ENCODE peak calls at places on chromosome 19, in eight cellular contexts. E, P, Z, W, F, A, U and R are unnamed samples.
A peak's percentile ranks its signal among the peaks of the same experiment; 100 is the strongest.

GRCh38 chr19:33447336-33448158 is 74.0 kb downstream of the CEBPG start:
- DNase-seq in E (peak; percentile 46), Z (no peak), U (no peak), F (peak; percentile 48), W (no peak), A (no peak), P (no peak), R (no peak)

GRCh38 chr19:33032218-33032781 is 32.4 kb downstream of the RHPN2 start:
- DNase-seq in W (peak; percentile 78), A (no peak), F (no peak), P (no peak), U (peak; percentile 72), E (no peak), Z (no peak), R (no peak)

GRCh38 chr19:42409477-42409876 is 17.7 kb downstream of the LIPE start:
- DNase-seq in P (no peak), A (no peak), F (peak; percentile 80), E (no peak), U (no peak), W (no peak), Z (no peak), R (no peak)

GRCh38 chr19:42098781-42099180 is 22.8 kb downstream of the ZNF574 start:
- DNase-seq in E (no peak), A (no peak), Z (no peak), W (no peak), U (no peak), P (no peak), F (no peak), R (no peak)

GRCh38 chr19:18788782-18789421 is 2.2 kb downstream of the COMP start:
- DNase-seq in F (no peak), P (no peak), U (no peak), A (no peak), W (peak; percentile 71), Z (no peak), E (peak; percentile 74), R (no peak)

GRCh38 chr19:7505288-7505681 is 10.6 kb upstream of the ZNF358 start:
- DNase-seq in U (peak; percentile 37), P (no peak), E (no peak), A (no peak), F (peak; percentile 48), Z (no peak), W (no peak), R (no peak)

GRCh38 chr19:41871573-41872383 is 5.3 kb upstream of the CD79A start:
- DNase-seq in E (no peak), W (peak; percentile 74), Z (no peak), A (no peak), F (no peak), U (peak; percentile 55), P (peak; percentile 93), R (no peak)

GRCh38 chr19:40862785-40863184 is 12.5 kb upstream of the CYP2A6 start:
- DNase-seq in A (no peak), W (no peak), E (no peak), P (no peak), U (no peak), F (no peak), Z (no peak), R (no peak)

GRCh38 chr19:30345686-30346085 is 26.5 kb upstream of the ZNF536 start:
- DNase-seq in F (no peak), E (no peak), Z (no peak), P (no peak), W (no peak), U (no peak), A (no peak), R (no peak)

GRCh38 chr19:29376855-29377354 is 148.9 kb upstream of the VSTM2B start:
- DNase-seq in F (no peak), U (no peak), P (no peak), Z (no peak), W (peak; percentile 17), A (no peak), E (no peak), R (no peak)

GRCh38 chr19:41327499-41328156 is 17.7 kb downstream of the CCDC97 start:
- DNase-seq in F (peak; percentile 91), P (peak; percentile 84), E (peak; percentile 86), W (peak; percentile 76), Z (no peak), A (peak; percentile 49), U (peak; percentile 76), R (peak; percentile 70)

GRCh38 chr19:17079710-17080440 is 4.3 kb downstream of the MYO9B start:
- DNase-seq in Z (peak; percentile 63), F (peak; percentile 64), U (peak; percentile 59), P (peak; percentile 97), A (peak; percentile 99), E (peak; percentile 91), W (no peak), R (peak; percentile 78)

GRCh38 chr19:1862424-1863307 is 713 bp downstream of the KLF16 start:
- DNase-seq in E (peak; percentile 81), A (no peak), U (peak; percentile 71), Z (no peak), P (peak; percentile 60), W (peak; percentile 83), F (peak; percentile 74), R (no peak)

GRCh38 chr19:17401628-17402027 is 3.8 kb downstream of the BST2 start:
- DNase-seq in E (no peak), Z (no peak), A (no peak), U (no peak), F (no peak), P (no peak), W (no peak), R (no peak)

GRCh38 chr19:52871466-52871865 is 14.0 kb upstream of the ZNF468 start:
- DNase-seq in F (no peak), A (no peak), Z (no peak), E (no peak), W (no peak), P (no peak), U (no peak), R (no peak)

GRCh38 chr19:5850743-5851293 is 431 bp downstream of the FUT3 start:
- DNase-seq in W (no peak), P (no peak), F (no peak), Z (no peak), A (peak; percentile 53), U (peak; percentile 70), E (no peak), R (peak; percentile 23)

GRCh38 chr19:11674067-11674492 is 64.7 kb downstream of the ZNF823 start:
- DNase-seq in U (no peak), F (no peak), E (no peak), A (no peak), P (no peak), W (no peak), Z (no peak), R (no peak)

GRCh38 chr19:18717601-18718000 is 34.1 kb downstream of the CRTC1 start:
- DNase-seq in A (no peak), Z (no peak), P (no peak), F (no peak), E (no peak), W (peak; percentile 41), U (no peak), R (no peak)

GRCh38 chr19:49188626-49189200 is 31.1 kb downstream of the TRPM4 start:
- DNase-seq in E (no peak), F (no peak), W (peak; percentile 64), P (no peak), Z (no peak), A (no peak), U (no peak), R (no peak)

GRCh38 chr19:6012416-6013170 is 34.7 kb upstream of the RANBP3 start:
- DNase-seq in A (no peak), U (no peak), P (no peak), W (no peak), F (no peak), Z (no peak), E (peak; percentile 49), R (no peak)

GRCh38 chr19:53076984-53077383 is 26.2 kb downstream of the ZNF160 start:
- DNase-seq in Z (no peak), U (peak; percentile 13), E (peak; percentile 81), A (peak; percentile 28), P (no peak), F (no peak), W (peak; percentile 95), R (peak; percentile 7)

GRCh38 chr19:42420055-42420544 is 7.1 kb downstream of the LIPE start:
- DNase-seq in U (peak; percentile 78), P (peak; percentile 88), F (no peak), W (peak; percentile 81), Z (no peak), E (no peak), A (peak; percentile 78), R (no peak)

GRCh38 chr19:45423033-45423588 is 606 bp downstream of the ERCC1 start:
- DNase-seq in U (no peak), F (no peak), W (no peak), A (no peak), P (no peak), Z (no peak), E (no peak), R (no peak)

GRCh38 chr19:3721900-3722442 is 13.8 kb downstream of the TJP3 start:
- DNase-seq in E (no peak), U (no peak), P (no peak), W (no peak), Z (no peak), F (no peak), A (no peak), R (no peak)
- H3K4me3 ChIP-seq in E (no peak overlapping the region), U (peak overlapping the region; percentile 30), P (peak overlapping the region; percentile 14), W (peak overlapping the region; percentile 76), Z (peak overlapping the region; percentile 48), F (no peak overlapping the region), A (no peak overlapping the region), R (no peak overlapping the region)

GRCh38 chr19:12884926-12885748 is 1.9 kb downstream of the KLF1 start:
- DNase-seq in P (peak; percentile 89), E (peak; percentile 89), U (peak; percentile 97), A (peak; percentile 28), F (peak; percentile 84), Z (no peak), W (peak; percentile 99), R (no peak)

GRCh38 chr19:12885749-12886706 is 973 bp downstream of the KLF1 start:
- DNase-seq in A (no peak), P (no peak), F (no peak), U (peak; percentile 25), Z (no peak), W (peak; percentile 81), E (no peak), R (no peak)

GRCh38 chr19:12882589-12882988 is 1.3 kb upstream of the DNASE2 start:
- DNase-seq in Z (no peak), F (no peak), U (no peak), W (no peak), E (no peak), A (no peak), P (no peak), R (no peak)

GRCh38 chr19:12884202-12884601 is 2.8 kb downstream of the KLF1 start:
- DNase-seq in A (no peak), P (no peak), Z (no peak), W (no peak), U (no peak), E (no peak), F (no peak), R (no peak)

GRCh38 chr19:12884627-12884925 is 2.4 kb downstream of the KLF1 start:
- DNase-seq in A (no peak), E (no peak), Z (no peak), F (no peak), W (no peak), P (no peak), U (no peak), R (no peak)
- H3K4me3 ChIP-seq in A (no peak overlapping the region), E (no peak overlapping the region), Z (no peak overlapping the region), F (no peak overlapping the region), W (peak overlapping the region; percentile 77), P (peak overlapping the region; percentile 41), U (no peak overlapping the region), R (no peak overlapping the region)

GRCh38 chr19:46599716-46600392 is 1.3 kb upstream of the CALM3 start:
- DNase-seq in P (peak; percentile 24), F (no peak), Z (no peak), A (no peak), E (peak; percentile 51), U (no peak), W (peak; percentile 44), R (no peak)
- H3K4me3 ChIP-seq in P (peak overlapping the region; percentile 70), F (peak overlapping the region; percentile 99), Z (peak overlapping the region; percentile 100), A (peak overlapping the region; percentile 54), E (no peak overlapping the region), U (no peak overlapping the region), W (peak overlapping the region; percentile 83), R (peak overlapping the region; percentile 80)

GRCh38 chr19:728011-728410 is 19.3 kb downstream of the PALM start:
- DNase-seq in U (no peak), W (no peak), Z (no peak), F (peak; percentile 92), A (no peak), E (no peak), P (no peak), R (no peak)
- H3K4me3 ChIP-seq in U (no peak overlapping the region), W (no peak overlapping the region), Z (no peak overlapping the region), F (no peak overlapping the region), A (no peak overlapping the region), E (no peak overlapping the region), P (no peak overlapping the region), R (no peak overlapping the region)